ENCODE peak calls at places on chromosomes 3 and 15, in eight cellular contexts. M is bronchial epithelial cell, P is IMR-90, A is mammary epithelial cell, R is A549, D is H1, I is heart right ventricle, X is neural progenitor cell. V is an unnamed sample.

GRCh38 chr15:74614744-74615312 is 808 bp upstream of the CLK3 start:
- DNase-seq in D (no peak), M (peak), I (peak), A (peak), P (peak), X (peak), R (peak), V (peak)

GRCh38 chr15:69781411-69782125 is 316.1 kb downstream of the TLE3 start:
- DNase-seq in P (no peak), A (no peak), R (no peak), D (no peak), X (no peak), M (no peak), I (no peak), V (no peak)

GRCh38 chr3:27960133-27960532 is 238.0 kb upstream of the EOMES start:
- DNase-seq in I (no peak), M (peak), D (no peak), X (no peak), P (peak), R (no peak), A (peak), V (peak)

GRCh38 chr3:42056840-42057239 is 34.3 kb upstream of the TRAK1 start:
- DNase-seq in D (no peak), I (no peak), M (no peak), R (no peak), X (no peak), P (no peak), A (no peak), V (no peak)

GRCh38 chr15:69465253-69465652 is 12.6 kb downstream of the RPLP1 start:
- DNase-seq in I (no peak), A (no peak), D (no peak), M (no peak), R (no peak), P (no peak), X (no peak), V (no peak)

GRCh38 chr15:63246691-63247464 is 30.5 kb upstream of the APH1B start:
- DNase-seq in M (peak), P (peak), A (peak), D (no peak), R (peak), I (no peak), X (no peak), V (peak)

GRCh38 chr3:16033889-16034687 is 140.4 kb upstream of the GALNT15 start:
- DNase-seq in M (peak), D (no peak), P (peak), A (peak), I (no peak), X (no peak), R (no peak), V (peak)

GRCh38 chr3:14537590-14538450 is 2.3 kb downstream of the GRIP2 start:
- DNase-seq in R (peak), D (no peak), P (no peak), M (no peak), X (no peak), I (no peak), A (no peak), V (peak)

GRCh38 chr15:75918135-75918534 is 14.5 kb downstream of the FBXO22 start:
- DNase-seq in P (no peak), I (no peak), M (no peak), A (no peak), D (no peak), R (no peak), X (no peak), V (no peak)

GRCh38 chr3:129014148-129014547 is 13.0 kb downstream of the EFCC1 start:
- DNase-seq in X (no peak), M (no peak), R (no peak), P (peak), I (no peak), A (no peak), D (no peak), V (no peak)

GRCh38 chr3:10189557-10190374 is 25.0 kb downstream of the IRAK2 start:
- DNase-seq in X (no peak), D (no peak), I (peak), R (peak), P (peak), M (peak), A (peak), V (peak)

GRCh38 chr3:27387625-27388024 is 18.4 kb upstream of the NEK10 start:
- DNase-seq in A (no peak), D (no peak), I (no peak), M (no peak), P (peak), R (no peak), X (peak), V (peak)

GRCh38 chr15:73053398-73053723 is 1.1 kb downstream of the NEO1 start:
- DNase-seq in I (no peak), X (peak), D (no peak), R (no peak), A (no peak), P (no peak), M (peak), V (no peak)

GRCh38 chr3:182135056-182135455 is 423.3 kb downstream of the SOX2 start:
- DNase-seq in A (no peak), R (no peak), P (no peak), X (no peak), M (no peak), I (no peak), D (no peak), V (no peak)

GRCh38 chr3:122305818-122306621 is 19.0 kb upstream of the CSTA start:
- DNase-seq in R (peak), P (no peak), D (no peak), M (peak), I (no peak), X (peak), A (peak), V (peak)

GRCh38 chr3:144586382-144586781 is 614.8 kb downstream of the DIPK2A start:
- DNase-seq in R (peak), X (no peak), P (peak), M (peak), A (no peak), I (no peak), D (no peak), V (peak)

GRCh38 chr3:58994746-58995330 is 55.0 kb downstream of the CFAP20DC start:
- DNase-seq in R (peak), A (peak), P (peak), D (no peak), M (peak), I (no peak), X (peak), V (peak)

GRCh38 chr3:158407844-158408517 is 163.0 kb upstream of the MLF1 start:
- DNase-seq in R (no peak), X (no peak), D (no peak), M (no peak), P (no peak), A (no peak), I (no peak), V (no peak)

GRCh38 chr3:191963182-191963581 is 502.2 kb downstream of the PYDC2 start:
- DNase-seq in A (peak), X (peak), I (no peak), D (peak), P (no peak), R (no peak), M (peak), V (peak)

GRCh38 chr3:191737742-191738141 is 276.8 kb downstream of the PYDC2 start:
- DNase-seq in A (no peak), M (no peak), X (no peak), D (no peak), P (no peak), R (no peak), I (no peak), V (no peak)

GRCh38 chr15:25568751-25569150 is 129.9 kb upstream of the UBE3A start:
- DNase-seq in M (no peak), D (no peak), I (peak), A (no peak), X (no peak), R (no peak), P (no peak), V (no peak)

GRCh38 chr3:38528457-38528856 is 32.3 kb downstream of the EXOG start:
- DNase-seq in X (peak), M (no peak), I (no peak), D (no peak), A (no peak), R (peak), P (no peak), V (no peak)

GRCh38 chr3:70383360-70383831 is 71.0 kb upstream of the MDFIC2 start:
- DNase-seq in M (peak), X (no peak), I (no peak), D (no peak), A (peak), P (no peak), R (no peak), V (no peak)

GRCh38 chr15:69094124-69095030 is 66.1 kb upstream of the GLCE start:
- DNase-seq in A (no peak), X (no peak), I (no peak), P (no peak), R (no peak), M (no peak), D (no peak), V (no peak)

GRCh38 chr15:60720493-60721231 is 241.7 kb upstream of the ICE2 start:
- DNase-seq in P (no peak), D (no peak), X (no peak), A (no peak), R (no peak), I (no peak), M (no peak), V (no peak)

GRCh38 chr3:158792709-158793108 is 9.1 kb upstream of the MFSD1 start:
- DNase-seq in D (no peak), R (peak), P (peak), I (no peak), X (no peak), M (peak), A (peak), V (peak)

GRCh38 chr3:127420355-127420655 is 132.5 kb upstream of the PRR20G start:
- DNase-seq in D (peak), I (no peak), M (no peak), R (no peak), P (no peak), A (no peak), X (no peak), V (no peak)

GRCh38 chr3:9809239-9809614 is 835 bp upstream of the TTLL3 start:
- DNase-seq in I (no peak), D (no peak), P (no peak), X (no peak), A (no peak), M (peak), R (peak), V (no peak)

GRCh38 chr3:70822777-70823176 is 510.3 kb upstream of the MDFIC2 start:
- DNase-seq in D (no peak), X (no peak), I (no peak), M (no peak), A (no peak), P (no peak), R (no peak), V (no peak)

GRCh38 chr15:59998256-59999063 is 5.7 kb upstream of the FOXB1 start:
- DNase-seq in P (no peak), A (no peak), D (no peak), M (no peak), R (no peak), I (no peak), X (peak), V (no peak)

GRCh38 chr3:38610934-38611333 is 38.6 kb downstream of the SCN5A start:
- DNase-seq in I (no peak), A (no peak), D (no peak), R (no peak), X (no peak), P (no peak), M (no peak), V (no peak)

GRCh38 chr3:124467980-124468902 is 262.0 kb upstream of the UMPS start:
- DNase-seq in R (peak), P (peak), D (peak), M (peak), I (peak), X (peak), A (peak), V (peak)

GRCh38 chr15:29410342-29410741 is 140.7 kb upstream of the NSMCE3 start:
- DNase-seq in R (no peak), X (no peak), M (no peak), A (no peak), D (no peak), P (peak), I (no peak), V (peak)

GRCh38 chr15:87704276-87704675 is 552.3 kb downstream of the NTRK3 start:
- DNase-seq in A (no peak), I (no peak), M (no peak), D (no peak), P (no peak), R (no peak), X (no peak), V (no peak)

GRCh38 chr3:123785602-123786001 is 98.5 kb downstream of the MYLK start:
- DNase-seq in A (no peak), I (no peak), P (no peak), D (no peak), R (no peak), M (no peak), X (no peak), V (no peak)

GRCh38 chr15:83284563-83285283 is at the start of gene BNC1:
- DNase-seq in M (peak), P (no peak), D (peak), A (peak), R (no peak), X (peak), I (no peak), V (peak)

GRCh38 chr15:83282141-83282540 is 2.3 kb downstream of the BNC1 start:
- DNase-seq in P (no peak), R (no peak), M (no peak), X (no peak), I (no peak), D (no peak), A (no peak), V (no peak)

GRCh38 chr15:83285284-83285978 is 967 bp upstream of the BNC1 start:
- DNase-seq in P (no peak), A (peak), M (no peak), I (no peak), X (peak), D (peak), R (no peak), V (no peak)

GRCh38 chr15:83282859-83283812 is 1.3 kb downstream of the BNC1 start:
- DNase-seq in X (peak), P (no peak), M (no peak), A (peak), R (no peak), D (peak), I (peak), V (peak)

GRCh38 chr15:83283813-83284562 is 476 bp downstream of the BNC1 start:
- DNase-seq in P (no peak), X (peak), D (peak), R (no peak), I (no peak), M (no peak), A (peak), V (peak)
- H3K4me3 ChIP-seq in P (peak), X (peak), D (peak), R (peak), I (peak), M (peak), A (peak), V (peak)

GRCh38 chr15:65399997-65400396 is 22.2 kb upstream of the IGDCC3 start:
- DNase-seq in P (no peak), I (no peak), D (no peak), R (no peak), A (no peak), X (no peak), M (no peak), V (no peak)

GRCh38 chr15:65401607-65402240 is 21.0 kb downstream of the IGDCC4 start:
- DNase-seq in X (no peak), M (no peak), R (no peak), D (no peak), I (no peak), P (no peak), A (no peak), V (no peak)

GRCh38 chr15:65399001-65399706 is 21.4 kb upstream of the IGDCC3 start:
- DNase-seq in I (no peak), A (no peak), P (no peak), D (no peak), X (no peak), M (no peak), R (no peak), V (no peak)

GRCh38 chr15:65402971-65403370 is 19.8 kb downstream of the IGDCC4 start:
- DNase-seq in D (no peak), I (no peak), P (no peak), A (no peak), M (no peak), R (no peak), X (no peak), V (no peak)

GRCh38 chr15:65400760-65401606 is 21.8 kb downstream of the IGDCC4 start:
- DNase-seq in R (peak), P (peak), X (peak), M (peak), A (peak), D (peak), I (peak), V (peak)
- TF ChIP-seq CTCF in R (peak), P (peak), X (peak), M (peak), A (peak), D (peak), I (peak), V (peak)

DNA sequence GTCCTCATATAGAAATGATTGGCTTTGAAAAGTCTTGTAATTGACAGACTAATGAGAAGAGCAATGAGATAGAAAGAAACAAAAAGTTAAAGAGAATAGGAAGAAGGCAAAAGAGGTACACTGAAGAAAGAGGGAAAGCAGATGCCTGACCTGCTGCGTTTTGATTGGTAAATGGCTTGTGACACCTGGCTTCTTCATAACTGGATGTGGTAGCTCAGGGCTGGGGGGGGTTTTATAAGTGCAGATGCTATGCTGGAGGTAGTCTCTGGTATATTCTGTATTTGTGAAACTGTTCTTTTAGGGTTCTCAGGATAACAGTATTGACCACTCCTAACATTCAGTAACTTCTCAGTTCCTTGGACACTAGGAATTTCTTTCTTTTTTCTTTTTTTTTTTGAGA is 1.4 kb downstream of the STARD9 start:
- DNase-seq in R (no peak), X (no peak), P (no peak), M (no peak), D (no peak), A (no peak), I (no peak), V (no peak)
- H3K4me3 ChIP-seq in R (no peak), X (peak), P (no peak), M (no peak), D (peak), A (no peak), I (no peak), V (no peak)

DNA sequence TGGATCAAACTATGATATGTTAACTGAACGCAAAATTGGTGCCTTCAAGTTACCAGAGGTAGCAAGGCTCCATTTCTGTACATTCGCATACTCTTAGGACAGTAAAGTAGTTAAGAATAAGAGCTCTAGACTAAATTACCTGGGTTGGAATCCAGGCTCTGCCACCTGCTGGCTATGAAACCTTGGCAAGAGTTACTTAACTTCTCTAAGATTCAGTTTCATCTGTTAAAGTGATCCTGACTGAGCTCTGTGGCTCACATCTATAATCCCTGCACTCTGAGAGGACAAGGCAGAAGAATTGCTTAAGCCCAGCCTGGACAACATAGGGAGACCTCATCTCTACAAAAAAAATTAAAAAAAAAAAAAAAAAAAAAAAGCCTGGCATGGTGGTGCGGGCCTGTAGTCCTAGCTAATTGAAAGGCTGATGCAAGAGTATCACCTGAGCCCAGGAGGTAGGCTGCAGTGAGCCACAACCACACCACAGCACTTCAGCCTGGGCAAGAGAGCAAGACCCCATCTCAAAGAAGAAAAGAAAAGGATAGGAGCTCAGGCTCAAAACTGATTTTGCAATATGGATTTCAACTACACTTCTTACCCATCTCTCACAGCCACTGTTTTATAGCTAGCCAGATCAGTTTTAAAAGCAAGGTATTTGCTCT is 21.3 kb downstream of the GSK3B start:
- DNase-seq in R (peak), A (no peak), D (no peak), M (no peak), I (no peak), X (no peak), P (no peak), V (no peak)
- TF ChIP-seq CTCF in R (peak), A (no peak), D (peak), M (peak), I (no peak), X (no peak), P (no peak), V (peak)

GRCh38 chr15:42154576-42155355 is 1.7 kb downstream of the PLA2G4F start:
- DNase-seq in A (peak), R (no peak), X (no peak), I (no peak), P (no peak), D (no peak), M (peak), V (no peak)
- H3K4me3 ChIP-seq in A (no peak), R (no peak), X (no peak), I (no peak), P (no peak), D (no peak), M (no peak), V (no peak)

GRCh38 chr3:76047368-76047767 is 262.0 kb upstream of the ZNF717 start:
- DNase-seq in X (no peak), I (no peak), M (no peak), D (no peak), P (no peak), R (no peak), A (no peak), V (no peak)

GRCh38 chr3:76039431-76039830 is 254.1 kb upstream of the ZNF717 start:
- DNase-seq in X (no peak), I (no peak), R (no peak), D (no peak), M (peak), A (peak), P (peak), V (peak)

GRCh38 chr3:76043746-76044145 is 258.4 kb upstream of the ZNF717 start:
- DNase-seq in D (no peak), P (no peak), X (peak), I (no peak), R (no peak), M (no peak), A (no peak), V (no peak)

GRCh38 chr3:76040946-76041345 is 255.6 kb upstream of the ZNF717 start:
- DNase-seq in I (no peak), D (no peak), X (no peak), P (peak), A (no peak), M (no peak), R (no peak), V (peak)

DNA sequence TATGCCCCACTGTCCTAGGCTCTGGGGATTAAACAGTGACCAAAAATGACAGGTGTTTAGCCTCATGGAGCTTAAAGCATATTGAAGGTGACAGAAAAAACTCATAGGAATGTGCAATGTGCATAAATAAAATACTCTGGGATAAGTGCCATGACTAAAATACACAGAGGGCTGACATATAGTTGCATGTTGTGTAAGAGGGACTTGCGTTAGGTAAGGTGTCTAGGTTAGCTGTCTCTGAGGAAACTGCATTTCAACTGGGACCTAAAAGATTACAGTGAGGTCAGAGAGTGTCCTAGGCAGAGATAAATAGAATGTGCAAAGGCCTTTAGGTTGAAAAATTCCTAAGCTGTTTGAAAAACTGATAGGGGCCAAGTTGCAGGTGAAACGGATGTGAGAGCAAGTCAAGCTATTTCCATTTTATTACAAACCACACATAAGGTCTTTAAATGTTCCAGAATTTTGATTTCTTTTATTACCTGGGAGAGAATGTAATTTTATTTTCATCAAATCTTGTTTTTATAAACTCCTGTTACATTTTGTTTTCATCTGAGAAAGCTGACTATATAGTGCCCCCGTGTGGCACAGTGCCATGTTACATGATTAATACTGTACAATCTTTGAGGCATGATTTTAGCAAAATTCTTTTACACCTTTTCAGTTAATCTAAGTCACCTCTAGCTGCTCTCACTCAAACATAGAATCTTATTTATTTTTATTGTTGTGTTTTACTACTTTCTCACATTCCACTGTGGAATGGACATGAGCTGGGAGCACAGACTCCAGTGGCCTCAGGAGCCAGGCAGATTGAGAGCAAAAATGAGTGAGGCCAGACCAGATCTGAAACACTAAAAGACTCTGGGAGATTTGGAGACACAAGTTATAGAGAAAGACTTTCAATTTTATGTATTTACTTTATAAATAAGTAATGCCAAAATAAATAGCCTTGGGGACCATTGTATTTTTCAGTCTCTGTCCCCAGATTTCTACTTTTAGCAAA is 259.6 kb upstream of the ZNF717 start:
- DNase-seq in R (peak), D (peak), M (peak), P (peak), X (peak), I (no peak), A (no peak), V (peak)
- TF ChIP-seq CTCF in R (no peak), D (peak), M (peak), P (peak), X (peak), I (peak), A (peak), V (peak)

V was measured in choroid plexus epithelial cell.